ENCODE peak calls at places on chromosomes 6 and 20, in six cellular contexts. One of them, this sample, is unnamed.

GRCh38 chr6:130303436-130303835 is 62.4 kb upstream of the TMEM200A start:
- DNase-seq in tibial artery: no peak
- DNase-seq in GM12865: no peak
- DNase-seq in progenitor cell of endocrine pancreas: no peak
- DNase-seq in BJ: peak; percentile 52
- DNase-seq in epithelial cell of esophagus: no peak
- DNase-seq in this sample: no peak

GRCh38 chr20:44836596-44837120 is 26.3 kb upstream of the RIMS4 start:
- DNase-seq in tibial artery: no peak
- DNase-seq in GM12865: no peak
- DNase-seq in progenitor cell of endocrine pancreas: no peak
- DNase-seq in BJ: no peak
- DNase-seq in epithelial cell of esophagus: peak; percentile 6
- DNase-seq in this sample: no peak

GRCh38 chr6:20306491-20306890 is 94.2 kb upstream of the MBOAT1 start:
- DNase-seq in tibial artery: no peak
- DNase-seq in GM12865: no peak
- DNase-seq in progenitor cell of endocrine pancreas: no peak
- DNase-seq in BJ: no peak
- DNase-seq in epithelial cell of esophagus: no peak
- DNase-seq in this sample: no peak

GRCh38 chr6:127971945-127972391 is 71.1 kb upstream of the THEMIS start:
- DNase-seq in tibial artery: no peak
- DNase-seq in GM12865: peak; percentile 21
- DNase-seq in progenitor cell of endocrine pancreas: no peak
- DNase-seq in BJ: peak; percentile 67
- DNase-seq in epithelial cell of esophagus: peak; percentile 25
- DNase-seq in this sample: peak; percentile 35

GRCh38 chr20:23151885-23152284 is 65.8 kb upstream of the CD93 start:
- DNase-seq in tibial artery: peak; percentile 64
- DNase-seq in GM12865: no peak
- DNase-seq in progenitor cell of endocrine pancreas: no peak
- DNase-seq in BJ: no peak
- DNase-seq in epithelial cell of esophagus: no peak
- DNase-seq in this sample: no peak

GRCh38 chr6:28212510-28213212 is 12.4 kb upstream of the ZSCAN9 start:
- DNase-seq in tibial artery: no peak
- DNase-seq in GM12865: peak; percentile 89
- DNase-seq in progenitor cell of endocrine pancreas: no peak
- DNase-seq in BJ: peak; percentile 65
- DNase-seq in epithelial cell of esophagus: peak; percentile 96
- DNase-seq in this sample: peak; percentile 90

GRCh38 chr20:373171-373890 is 7.2 kb upstream of the TRIB3 start:
- DNase-seq in tibial artery: no peak
- DNase-seq in GM12865: no peak
- DNase-seq in progenitor cell of endocrine pancreas: no peak
- DNase-seq in BJ: peak; percentile 30
- DNase-seq in epithelial cell of esophagus: peak; percentile 89
- DNase-seq in this sample: peak; percentile 83

GRCh38 chr20:61353261-61353995 is 101.4 kb downstream of the CDH4 start:
- DNase-seq in tibial artery: no peak
- DNase-seq in GM12865: no peak
- DNase-seq in progenitor cell of endocrine pancreas: no peak
- DNase-seq in BJ: no peak
- DNase-seq in epithelial cell of esophagus: peak; percentile 49
- DNase-seq in this sample: peak; percentile 74

GRCh38 chr6:33985947-33986346 is 159.9 kb downstream of the GRM4 start:
- DNase-seq in tibial artery: peak; percentile 5
- DNase-seq in GM12865: no peak
- DNase-seq in progenitor cell of endocrine pancreas: no peak
- DNase-seq in BJ: no peak
- DNase-seq in epithelial cell of esophagus: no peak
- DNase-seq in this sample: no peak

GRCh38 chr6:159267165-159267564 is 98.0 kb downstream of the FNDC1 start:
- DNase-seq in tibial artery: no peak
- DNase-seq in GM12865: peak; percentile 15
- DNase-seq in progenitor cell of endocrine pancreas: peak; percentile 39
- DNase-seq in BJ: no peak
- DNase-seq in epithelial cell of esophagus: peak; percentile 32
- DNase-seq in this sample: peak; percentile 59

GRCh38 chr20:44765647-44766367 is 20.1 kb downstream of the KCNK15 start:
- DNase-seq in tibial artery: no peak
- DNase-seq in GM12865: no peak
- DNase-seq in progenitor cell of endocrine pancreas: no peak
- DNase-seq in BJ: no peak
- DNase-seq in epithelial cell of esophagus: peak; percentile 39
- DNase-seq in this sample: peak; percentile 84

GRCh38 chr6:41247882-41248707 is 19.9 kb downstream of the TREML4 start:
- DNase-seq in tibial artery: no peak
- DNase-seq in GM12865: peak; percentile 27
- DNase-seq in progenitor cell of endocrine pancreas: no peak
- DNase-seq in BJ: no peak
- DNase-seq in epithelial cell of esophagus: no peak
- DNase-seq in this sample: no peak

GRCh38 chr6:3656076-3656475 is 95.4 kb downstream of the PXDC1 start:
- DNase-seq in tibial artery: no peak
- DNase-seq in GM12865: no peak
- DNase-seq in progenitor cell of endocrine pancreas: no peak
- DNase-seq in BJ: no peak
- DNase-seq in epithelial cell of esophagus: no peak
- DNase-seq in this sample: no peak

GRCh38 chr20:15061955-15062354 is 724.5 kb upstream of the FLRT3 start:
- DNase-seq in tibial artery: no peak
- DNase-seq in GM12865: no peak
- DNase-seq in progenitor cell of endocrine pancreas: no peak
- DNase-seq in BJ: no peak
- DNase-seq in epithelial cell of esophagus: peak; percentile 69
- DNase-seq in this sample: peak; percentile 76

GRCh38 chr20:10312111-10312510 is 93.5 kb downstream of the SNAP25 start:
- DNase-seq in tibial artery: no peak
- DNase-seq in GM12865: no peak
- DNase-seq in progenitor cell of endocrine pancreas: no peak
- DNase-seq in BJ: no peak
- DNase-seq in epithelial cell of esophagus: no peak
- DNase-seq in this sample: no peak

GRCh38 chr20:528923-529594 is 14.5 kb downstream of the CSNK2A1 start:
- DNase-seq in tibial artery: no peak
- DNase-seq in GM12865: no peak
- DNase-seq in progenitor cell of endocrine pancreas: no peak
- DNase-seq in BJ: peak; percentile 30
- DNase-seq in epithelial cell of esophagus: peak; percentile 96
- DNase-seq in this sample: peak; percentile 90

GRCh38 chr20:4844766-4845465 is 123.2 kb downstream of the PRND start:
- DNase-seq in tibial artery: peak; percentile 6
- DNase-seq in GM12865: no peak
- DNase-seq in progenitor cell of endocrine pancreas: no peak
- DNase-seq in BJ: no peak
- DNase-seq in epithelial cell of esophagus: no peak
- DNase-seq in this sample: no peak

DNA sequence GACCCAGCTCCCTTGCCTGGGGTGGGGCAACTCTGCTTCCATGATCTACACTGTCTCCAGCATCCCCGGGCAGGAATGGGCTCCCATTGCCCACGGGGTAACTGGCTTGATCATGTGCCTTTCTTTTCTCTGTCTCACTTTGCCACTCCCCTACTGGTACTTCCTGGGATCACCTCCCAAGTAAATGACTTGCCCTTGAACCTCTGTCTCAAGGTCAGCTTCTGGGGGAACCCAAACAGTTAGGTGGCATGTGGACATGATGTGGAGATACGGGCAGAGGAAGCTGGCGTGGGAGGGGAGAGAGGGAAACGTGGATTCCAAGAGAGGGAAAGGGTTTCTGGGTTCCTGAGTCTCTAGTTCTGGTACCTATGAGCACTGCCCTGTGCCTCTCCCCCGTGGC is 63.8 kb upstream of the RALY start:
- DNase-seq in tibial artery: no peak
- DNase-seq in GM12865: no peak
- DNase-seq in progenitor cell of endocrine pancreas: no peak
- DNase-seq in BJ: no peak
- DNase-seq in epithelial cell of esophagus: no peak
- DNase-seq in this sample: no peak
- TF ChIP-seq CTCF in tibial artery: no peak
- TF ChIP-seq CTCF in GM12865: no peak
- TF ChIP-seq CTCF in progenitor cell of endocrine pancreas: peak; percentile 8
- TF ChIP-seq CTCF in BJ: no peak
- TF ChIP-seq CTCF in epithelial cell of esophagus: no peak
- TF ChIP-seq CTCF in this sample: no peak

GRCh38 chr6:13412639-13413465 is 74.5 kb downstream of the GFOD1 start:
- DNase-seq in tibial artery: no peak
- DNase-seq in GM12865: no peak
- DNase-seq in progenitor cell of endocrine pancreas: no peak
- DNase-seq in BJ: no peak
- DNase-seq in epithelial cell of esophagus: no peak
- DNase-seq in this sample: no peak

GRCh38 chr6:13413466-13413862 is 73.9 kb downstream of the GFOD1 start:
- DNase-seq in tibial artery: peak; percentile 95
- DNase-seq in GM12865: no peak
- DNase-seq in progenitor cell of endocrine pancreas: no peak
- DNase-seq in BJ: no peak
- DNase-seq in epithelial cell of esophagus: no peak
- DNase-seq in this sample: no peak

GRCh38 chr6:13412211-13412610 is 75.2 kb downstream of the GFOD1 start:
- DNase-seq in tibial artery: no peak
- DNase-seq in GM12865: no peak
- DNase-seq in progenitor cell of endocrine pancreas: no peak
- DNase-seq in BJ: no peak
- DNase-seq in epithelial cell of esophagus: no peak
- DNase-seq in this sample: no peak

GRCh38 chr6:13415276-13415675 is 72.1 kb downstream of the GFOD1 start:
- DNase-seq in tibial artery: no peak
- DNase-seq in GM12865: no peak
- DNase-seq in progenitor cell of endocrine pancreas: no peak
- DNase-seq in BJ: no peak
- DNase-seq in epithelial cell of esophagus: no peak
- DNase-seq in this sample: no peak

DNA sequence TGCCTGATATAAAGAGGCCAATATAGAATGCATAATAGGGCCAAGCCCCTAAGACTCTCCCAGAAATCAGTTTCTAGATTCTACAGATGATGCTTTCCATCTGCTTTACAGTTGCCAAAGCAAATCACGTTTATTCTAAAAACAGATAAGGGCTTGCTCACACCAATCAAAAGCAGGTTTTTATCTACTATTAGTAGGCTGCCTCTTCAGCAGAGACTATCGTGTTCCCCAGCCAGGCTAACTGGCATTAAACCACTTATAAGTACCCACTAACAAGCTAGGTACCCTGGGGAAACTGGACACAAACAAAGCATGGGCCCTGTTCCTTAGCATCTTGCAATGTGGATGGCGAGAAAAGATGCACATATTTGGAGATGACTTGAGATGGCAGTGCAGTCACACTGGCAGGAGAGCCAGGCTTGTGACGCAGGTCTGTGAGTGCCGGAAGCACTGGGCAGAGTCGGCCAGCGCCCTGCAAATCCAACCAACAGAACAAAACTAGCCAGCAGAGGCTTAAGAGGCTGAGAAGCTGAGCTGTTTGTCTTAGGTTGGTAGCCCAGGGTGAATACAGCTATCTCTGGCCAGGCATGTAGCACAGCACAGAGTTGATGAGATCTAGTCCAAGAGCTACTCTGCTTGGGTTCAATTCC is 73.4 kb downstream of the GFOD1 start:
- DNase-seq in tibial artery: peak; percentile 96
- DNase-seq in GM12865: no peak
- DNase-seq in progenitor cell of endocrine pancreas: no peak
- DNase-seq in BJ: no peak
- DNase-seq in epithelial cell of esophagus: no peak
- DNase-seq in this sample: no peak
- TF ChIP-seq CTCF in tibial artery: no peak
- TF ChIP-seq CTCF in GM12865: no peak
- TF ChIP-seq CTCF in progenitor cell of endocrine pancreas: no peak
- TF ChIP-seq CTCF in BJ: no peak
- TF ChIP-seq CTCF in epithelial cell of esophagus: no peak
- TF ChIP-seq CTCF in this sample: no peak

GRCh38 chr20:62623488-62624324 is 18.6 kb upstream of the SLCO4A1 start:
- DNase-seq in tibial artery: peak; percentile 95
- DNase-seq in GM12865: peak; percentile 94
- DNase-seq in progenitor cell of endocrine pancreas: peak; percentile 43
- DNase-seq in BJ: peak; percentile 71
- DNase-seq in epithelial cell of esophagus: peak; percentile 90
- DNase-seq in this sample: peak; percentile 97

GRCh38 chr20:62624325-62624690 is 18.0 kb upstream of the SLCO4A1 start:
- DNase-seq in tibial artery: no peak
- DNase-seq in GM12865: peak; percentile 52
- DNase-seq in progenitor cell of endocrine pancreas: no peak
- DNase-seq in BJ: no peak
- DNase-seq in epithelial cell of esophagus: no peak
- DNase-seq in this sample: peak; percentile 33

GRCh38 chr20:62625921-62626547 is 16.3 kb upstream of the SLCO4A1 start:
- DNase-seq in tibial artery: no peak
- DNase-seq in GM12865: no peak
- DNase-seq in progenitor cell of endocrine pancreas: no peak
- DNase-seq in BJ: no peak
- DNase-seq in epithelial cell of esophagus: no peak
- DNase-seq in this sample: no peak

GRCh38 chr20:62625516-62625915 is 16.8 kb upstream of the SLCO4A1 start:
- DNase-seq in tibial artery: no peak
- DNase-seq in GM12865: no peak
- DNase-seq in progenitor cell of endocrine pancreas: no peak
- DNase-seq in BJ: no peak
- DNase-seq in epithelial cell of esophagus: no peak
- DNase-seq in this sample: no peak

DNA sequence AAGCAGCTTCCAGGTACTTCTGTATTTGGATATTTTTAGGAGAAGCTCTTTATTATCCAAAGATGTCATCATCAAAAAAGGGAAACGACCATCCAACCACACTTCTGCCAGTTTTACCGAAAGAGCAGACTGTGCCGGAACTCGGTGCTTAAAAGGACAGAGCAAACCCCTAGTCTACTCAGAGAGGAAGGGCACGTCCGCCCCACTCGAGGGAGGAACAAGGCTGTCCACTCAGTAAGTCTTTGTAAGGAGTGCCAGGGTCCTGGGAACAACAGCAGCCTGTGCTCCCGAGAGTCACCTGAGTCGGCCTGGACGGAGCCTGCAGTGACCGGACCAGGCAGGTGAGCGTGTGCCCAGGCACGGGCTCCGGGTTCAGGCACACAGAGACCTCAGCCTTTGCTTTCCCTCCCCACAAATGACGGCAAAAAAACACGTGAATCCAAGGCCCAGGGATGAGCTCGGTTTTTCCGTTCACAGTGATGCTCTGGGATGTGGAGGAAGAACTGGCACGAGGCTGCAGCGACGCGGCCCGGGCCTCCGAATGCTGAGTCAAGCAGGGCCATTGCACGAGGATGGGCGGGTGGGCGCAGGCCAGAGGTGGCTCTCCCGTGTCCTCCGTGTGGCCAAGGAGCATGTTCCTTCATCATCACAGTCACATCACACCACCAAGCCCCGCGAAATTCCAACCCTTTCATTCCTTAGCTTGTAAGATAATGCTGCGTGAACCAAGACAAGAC is 17.4 kb upstream of the SLCO4A1 start:
- DNase-seq in tibial artery: peak; percentile 82
- DNase-seq in GM12865: no peak
- DNase-seq in progenitor cell of endocrine pancreas: no peak
- DNase-seq in BJ: no peak
- DNase-seq in epithelial cell of esophagus: no peak
- DNase-seq in this sample: no peak
- TF ChIP-seq CTCF in tibial artery: no peak
- TF ChIP-seq CTCF in GM12865: no peak
- TF ChIP-seq CTCF in progenitor cell of endocrine pancreas: no peak
- TF ChIP-seq CTCF in BJ: no peak
- TF ChIP-seq CTCF in epithelial cell of esophagus: no peak
- TF ChIP-seq CTCF in this sample: no peak

GRCh38 chr6:84346372-84346771 is 118.9 kb upstream of the CEP162 start:
- DNase-seq in tibial artery: no peak
- DNase-seq in GM12865: no peak
- DNase-seq in progenitor cell of endocrine pancreas: no peak
- DNase-seq in BJ: no peak
- DNase-seq in epithelial cell of esophagus: peak; percentile 6
- DNase-seq in this sample: peak; percentile 13
- TF ChIP-seq CTCF in tibial artery: peak; percentile 18
- TF ChIP-seq CTCF in GM12865: no peak
- TF ChIP-seq CTCF in progenitor cell of endocrine pancreas: no peak
- TF ChIP-seq CTCF in BJ: peak; percentile 41
- TF ChIP-seq CTCF in epithelial cell of esophagus: peak; percentile 31
- TF ChIP-seq CTCF in this sample: peak; percentile 23

This sample was measured in MCF 10A.